ENCODE peak calls at places on chromosomes 12 and 14, in nine cellular contexts. L is stimulated activated CD8-positive, alpha-beta memory T cell treated with anti-CD3 and anti-CD28 coated beads, Interleukin-15, amount 100 ng/mL, for 24 hours; A is renal cortical epithelial cell; P is upper lobe of right lung; Q is effector memory CD4-positive, alpha-beta T cell; T is T-helper 2 cell; N is lower leg skin; O is NCI-H526 treated with DMSO at 0.1 percent for 48 hours; K is NCI-H1694. I is an unnamed sample.

GRCh38 chr14:96062010-96062409 is 22.8 kb downstream of the C14orf132 start:
- DNase-seq in A (no peak), K (no peak), T (no peak), Q (no peak), N (no peak), P (no peak), O (no peak), L (no peak), I (peak)

GRCh38 chr12:1630081-1630826 is 1.2 kb downstream of the WNT5B start:
- DNase-seq in N (peak), T (no peak), K (peak), P (peak), Q (no peak), L (no peak), A (no peak), O (peak), I (peak)

GRCh38 chr12:6405963-6406362 is 22.0 kb downstream of the LTBR start:
- DNase-seq in L (no peak), A (no peak), N (no peak), O (no peak), K (no peak), T (no peak), Q (no peak), P (no peak), I (no peak)

GRCh38 chr14:103517626-103518415 is 4.8 kb downstream of the CKB start:
- DNase-seq in T (no peak), K (no peak), N (no peak), Q (no peak), P (peak), L (no peak), O (no peak), A (no peak), I (no peak)

GRCh38 chr12:23281295-23281694 is 656.3 kb downstream of the ETNK1 start:
- DNase-seq in Q (no peak), T (no peak), O (no peak), A (no peak), L (no peak), K (no peak), N (no peak), P (no peak), I (no peak)

GRCh38 chr14:70168401-70168800 is 20.4 kb downstream of the SLC8A3 start:
- DNase-seq in A (no peak), K (peak), T (no peak), P (no peak), O (no peak), Q (no peak), N (no peak), L (no peak), I (no peak)

GRCh38 chr14:30582376-30582775 is 23.4 kb downstream of the G2E3 start:
- DNase-seq in A (no peak), N (no peak), K (no peak), Q (no peak), L (no peak), O (no peak), P (no peak), T (no peak), I (no peak)

GRCh38 chr14:55249423-55249822 is 21.8 kb upstream of the FBXO34 start:
- DNase-seq in N (no peak), A (peak), L (no peak), P (no peak), O (no peak), T (no peak), K (no peak), Q (no peak), I (no peak)

GRCh38 chr14:96567289-96567899 is 65.2 kb downstream of the PAPOLA start:
- DNase-seq in L (no peak), O (peak), K (peak), T (no peak), P (no peak), A (peak), Q (no peak), N (no peak), I (no peak)

GRCh38 chr14:38770245-38770644 is 332.8 kb downstream of the SEC23A start:
- DNase-seq in O (no peak), K (no peak), T (no peak), P (no peak), A (no peak), Q (no peak), L (no peak), N (no peak), I (no peak)

I was measured in dorsolateral prefrontal cortex.